ENCODE peak calls at places on chromosomes 2 and 18, in five cellular contexts. One of them, this sample, is unnamed.

GRCh38 chr18:3528251-3528650 is 78.3 kb downstream of the TGIF1 start:
- DNase-seq in endothelial cell of umbilical vein: no peak
- DNase-seq in fibroblast of mammary gland: no peak
- DNase-seq in fibroblast of lung: no peak
- DNase-seq in AG09319: no peak
- DNase-seq in this sample: no peak

GRCh38 chr2:218317832-218318231 is 25.5 kb upstream of the TMBIM1 start:
- DNase-seq in AG09319: no peak
- DNase-seq in fibroblast of mammary gland: no peak
- DNase-seq in fibroblast of lung: no peak
- DNase-seq in endothelial cell of umbilical vein: no peak
- DNase-seq in this sample: no peak

GRCh38 chr2:85134255-85135065 is 1.3 kb downstream of the TCF7L1 start:
- DNase-seq in AG09319: no peak
- DNase-seq in endothelial cell of umbilical vein: peak; percentile 56
- DNase-seq in fibroblast of mammary gland: peak; percentile 26
- DNase-seq in fibroblast of lung: peak; percentile 56
- DNase-seq in this sample: no peak

GRCh38 chr2:101223814-101224231 is 28.9 kb upstream of the CNOT11 start:
- DNase-seq in AG09319: no peak
- DNase-seq in fibroblast of mammary gland: no peak
- DNase-seq in endothelial cell of umbilical vein: no peak
- DNase-seq in fibroblast of lung: peak; percentile 22
- DNase-seq in this sample: no peak

GRCh38 chr2:11073251-11073650 is 82.0 kb upstream of the SLC66A3 start:
- DNase-seq in fibroblast of mammary gland: peak; percentile 44
- DNase-seq in fibroblast of lung: no peak
- DNase-seq in endothelial cell of umbilical vein: peak; percentile 30
- DNase-seq in AG09319: no peak
- DNase-seq in this sample: no peak

GRCh38 chr2:54435325-54435724 is 20.8 kb upstream of the SPTBN1 start:
- DNase-seq in AG09319: no peak
- DNase-seq in endothelial cell of umbilical vein: no peak
- DNase-seq in fibroblast of mammary gland: no peak
- DNase-seq in fibroblast of lung: no peak
- DNase-seq in this sample: no peak

GRCh38 chr2:229129738-229130371 is 141.2 kb downstream of the PID1 start:
- DNase-seq in endothelial cell of umbilical vein: no peak
- DNase-seq in fibroblast of mammary gland: peak; percentile 41
- DNase-seq in fibroblast of lung: peak; percentile 65
- DNase-seq in AG09319: peak; percentile 31
- DNase-seq in this sample: peak; percentile 4

GRCh38 chr2:168096158-168096557 is 151.2 kb downstream of the STK39 start:
- DNase-seq in endothelial cell of umbilical vein: no peak
- DNase-seq in AG09319: no peak
- DNase-seq in fibroblast of lung: no peak
- DNase-seq in fibroblast of mammary gland: no peak
- DNase-seq in this sample: no peak

GRCh38 chr2:219010162-219010756 is 17.0 kb upstream of the CRYBA2 start:
- DNase-seq in fibroblast of mammary gland: no peak
- DNase-seq in endothelial cell of umbilical vein: no peak
- DNase-seq in fibroblast of lung: no peak
- DNase-seq in AG09319: no peak
- DNase-seq in this sample: peak; percentile 7

GRCh38 chr2:69509750-69510140 is 72.5 kb upstream of the NFU1 start:
- DNase-seq in AG09319: no peak
- DNase-seq in fibroblast of mammary gland: no peak
- DNase-seq in endothelial cell of umbilical vein: no peak
- DNase-seq in fibroblast of lung: no peak
- DNase-seq in this sample: no peak

GRCh38 chr2:80490964-80491363 is 186.4 kb upstream of the LRRTM1 start:
- DNase-seq in fibroblast of mammary gland: no peak
- DNase-seq in fibroblast of lung: no peak
- DNase-seq in endothelial cell of umbilical vein: no peak
- DNase-seq in AG09319: no peak
- DNase-seq in this sample: no peak

GRCh38 chr2:112706170-112706664 is 14.6 kb upstream of the NT5DC4 start:
- DNase-seq in fibroblast of mammary gland: no peak
- DNase-seq in AG09319: no peak
- DNase-seq in fibroblast of lung: peak; percentile 97
- DNase-seq in endothelial cell of umbilical vein: no peak
- DNase-seq in this sample: peak; percentile 80

GRCh38 chr18:10591891-10592290 is 66.1 kb downstream of the NAPG start:
- DNase-seq in endothelial cell of umbilical vein: no peak
- DNase-seq in fibroblast of mammary gland: no peak
- DNase-seq in AG09319: no peak
- DNase-seq in fibroblast of lung: no peak
- DNase-seq in this sample: no peak

GRCh38 chr2:167237478-167237877 is 349.2 kb downstream of the XIRP2 start:
- DNase-seq in fibroblast of lung: no peak
- DNase-seq in fibroblast of mammary gland: no peak
- DNase-seq in AG09319: no peak
- DNase-seq in endothelial cell of umbilical vein: no peak
- DNase-seq in this sample: no peak

GRCh38 chr2:23696163-23697045 is 230.5 kb downstream of the ATAD2B start:
- DNase-seq in fibroblast of mammary gland: no peak
- DNase-seq in endothelial cell of umbilical vein: no peak
- DNase-seq in fibroblast of lung: no peak
- DNase-seq in AG09319: no peak
- DNase-seq in this sample: no peak

GRCh38 chr2:144517825-144518699 is 1.9 kb downstream of the ZEB2 start:
- DNase-seq in fibroblast of lung: peak; percentile 48
- DNase-seq in AG09319: no peak
- DNase-seq in fibroblast of mammary gland: no peak
- DNase-seq in endothelial cell of umbilical vein: no peak
- DNase-seq in this sample: no peak

GRCh38 chr2:148994341-148994740 is 44.2 kb upstream of the LYPD6B start:
- DNase-seq in endothelial cell of umbilical vein: no peak
- DNase-seq in AG09319: no peak
- DNase-seq in fibroblast of mammary gland: no peak
- DNase-seq in fibroblast of lung: no peak
- DNase-seq in this sample: no peak

GRCh38 chr2:108189316-108189715 is 50.5 kb upstream of the SULT1C3 start:
- DNase-seq in endothelial cell of umbilical vein: no peak
- DNase-seq in fibroblast of mammary gland: peak; percentile 26
- DNase-seq in fibroblast of lung: peak; percentile 16
- DNase-seq in AG09319: no peak
- DNase-seq in this sample: peak; percentile 70

GRCh38 chr2:229348135-229348534 is 77.0 kb upstream of the PID1 start:
- DNase-seq in endothelial cell of umbilical vein: no peak
- DNase-seq in fibroblast of lung: peak; percentile 32
- DNase-seq in fibroblast of mammary gland: peak; percentile 92
- DNase-seq in AG09319: peak; percentile 53
- DNase-seq in this sample: peak; percentile 25

GRCh38 chr2:204691911-204692510 is 146.7 kb downstream of the PARD3B start:
- DNase-seq in AG09319: peak; percentile 76
- DNase-seq in fibroblast of mammary gland: peak; percentile 91
- DNase-seq in fibroblast of lung: peak; percentile 76
- DNase-seq in endothelial cell of umbilical vein: peak; percentile 90
- DNase-seq in this sample: peak; percentile 83

GRCh38 chr2:176147790-176148496 is 3.4 kb upstream of the HOXD4 start:
- DNase-seq in fibroblast of lung: no peak
- DNase-seq in fibroblast of mammary gland: no peak
- DNase-seq in endothelial cell of umbilical vein: no peak
- DNase-seq in AG09319: no peak
- DNase-seq in this sample: no peak

GRCh38 chr18:77344777-77345507 is 95.3 kb downstream of the GALR1 start:
- DNase-seq in fibroblast of lung: no peak
- DNase-seq in endothelial cell of umbilical vein: no peak
- DNase-seq in fibroblast of mammary gland: no peak
- DNase-seq in AG09319: no peak
- DNase-seq in this sample: no peak

DNA sequence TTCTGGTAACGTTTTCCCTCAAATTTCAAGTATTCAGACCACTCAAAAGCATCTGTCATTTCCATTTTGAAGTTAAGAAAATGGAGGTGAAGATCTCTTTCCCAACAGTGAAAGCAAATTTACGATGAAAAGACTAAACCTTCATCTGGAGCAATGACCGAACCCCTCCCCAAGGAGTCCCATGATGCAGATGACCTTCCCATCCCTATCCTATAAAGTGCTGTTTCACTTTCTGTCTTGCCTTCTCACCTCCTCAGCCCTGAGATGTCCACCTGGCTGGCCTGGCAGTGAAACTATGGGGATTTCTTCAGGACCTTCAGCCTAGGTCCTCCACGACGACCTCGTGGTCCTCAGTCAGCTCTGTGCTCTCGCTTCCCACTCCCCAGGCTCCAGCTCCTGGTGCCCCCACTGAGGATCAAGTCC is 925 bp upstream of the NPC1 start:
- DNase-seq in fibroblast of mammary gland: peak; percentile 15
- DNase-seq in fibroblast of lung: no peak
- DNase-seq in endothelial cell of umbilical vein: no peak
- DNase-seq in AG09319: no peak
- DNase-seq in this sample: no peak
- TF ChIP-seq CTCF in fibroblast of mammary gland: no peak
- TF ChIP-seq CTCF in fibroblast of lung: no peak
- TF ChIP-seq CTCF in endothelial cell of umbilical vein: no peak
- TF ChIP-seq CTCF in AG09319: no peak
- TF ChIP-seq CTCF in this sample: peak; percentile 61

GRCh38 chr2:31674446-31674845 is 93.7 kb upstream of the SRD5A2 start:
- DNase-seq in fibroblast of lung: no peak
- DNase-seq in fibroblast of mammary gland: no peak
- DNase-seq in endothelial cell of umbilical vein: no peak
- DNase-seq in AG09319: no peak
- DNase-seq in this sample: no peak

GRCh38 chr2:31675485-31675901 is 94.8 kb upstream of the SRD5A2 start:
- DNase-seq in AG09319: no peak
- DNase-seq in fibroblast of mammary gland: no peak
- DNase-seq in endothelial cell of umbilical vein: no peak
- DNase-seq in fibroblast of lung: no peak
- DNase-seq in this sample: no peak
- TF ChIP-seq CTCF in AG09319: no peak
- TF ChIP-seq CTCF in fibroblast of mammary gland: no peak
- TF ChIP-seq CTCF in endothelial cell of umbilical vein: no peak
- TF ChIP-seq CTCF in fibroblast of lung: no peak
- TF ChIP-seq CTCF in this sample: no peak

GRCh38 chr2:173989160-173989885 is 24.1 kb upstream of the SP3 start:
- DNase-seq in AG09319: no peak
- DNase-seq in fibroblast of lung: no peak
- DNase-seq in endothelial cell of umbilical vein: no peak
- DNase-seq in fibroblast of mammary gland: no peak
- DNase-seq in this sample: no peak
- TF ChIP-seq CTCF in AG09319: no peak
- TF ChIP-seq CTCF in fibroblast of lung: no peak
- TF ChIP-seq CTCF in endothelial cell of umbilical vein: no peak
- TF ChIP-seq CTCF in fibroblast of mammary gland: no peak
- TF ChIP-seq CTCF in this sample: no peak

GRCh38 chr18:59715966-59716369 is 18.7 kb upstream of the CCBE1 start:
- DNase-seq in endothelial cell of umbilical vein: peak; percentile 77
- DNase-seq in fibroblast of mammary gland: peak; percentile 95
- DNase-seq in AG09319: peak; percentile 76
- DNase-seq in fibroblast of lung: peak; percentile 98
- DNase-seq in this sample: peak; percentile 97
- TF ChIP-seq CTCF in endothelial cell of umbilical vein: no peak
- TF ChIP-seq CTCF in fibroblast of mammary gland: peak; percentile 28
- TF ChIP-seq CTCF in AG09319: peak; percentile 6
- TF ChIP-seq CTCF in fibroblast of lung: no peak
- TF ChIP-seq CTCF in this sample: peak; percentile 58

GRCh38 chr2:238158807-238159539 is at the start of gene ERFE:
- DNase-seq in AG09319: no peak
- DNase-seq in fibroblast of lung: peak; percentile 29
- DNase-seq in endothelial cell of umbilical vein: no peak
- DNase-seq in fibroblast of mammary gland: no peak
- DNase-seq in this sample: no peak
- TF ChIP-seq CTCF in AG09319: peak; percentile 36
- TF ChIP-seq CTCF in fibroblast of lung: peak; percentile 30
- TF ChIP-seq CTCF in endothelial cell of umbilical vein: peak; percentile 47
- TF ChIP-seq CTCF in fibroblast of mammary gland: no peak
- TF ChIP-seq CTCF in this sample: peak; percentile 71

This sample was measured in HFFc6.